ENCODE peak calls at places on chromosome 4, in seven cellular contexts. Q is MCF 10A; Z is RWPE1; W is fibroblast of pulmonary artery; A is GM06990; E is cardiac fibroblast; F is activated CD8-positive, alpha-beta T cell treated with anti-CD3 and anti-CD28 coated beads, Interleukin-2, amount 10 ng/mL, durations not matched to agents 7 days and 5 days. D is an unnamed sample.

GRCh38 chr4:166965562-166965961 is 268.7 kb downstream of the SPOCK3 start:
- DNase-seq in Q (no peak), Z (no peak), W (no peak), A (no peak), E (no peak), F (no peak), D (no peak)

GRCh38 chr4:94726524-94727123 is 31.1 kb upstream of the BMPR1B start:
- DNase-seq in Q (no peak), Z (no peak), W (no peak), A (no peak), E (no peak), F (no peak), D (no peak)

GRCh38 chr4:5863461-5864113 is 29.3 kb downstream of the CRMP1 start:
- DNase-seq in Q (peak; percentile 86), Z (peak; percentile 76), W (peak; percentile 84), A (no peak), E (peak; percentile 74), F (peak; percentile 66), D (no peak)

GRCh38 chr4:8523175-8523574 is 57.0 kb upstream of the GPR78 start:
- DNase-seq in Q (no peak), Z (no peak), W (no peak), A (no peak), E (no peak), F (no peak), D (no peak)

GRCh38 chr4:110075891-110076290 is 122.5 kb downstream of the ELOVL6 start:
- DNase-seq in Q (no peak), Z (no peak), W (no peak), A (no peak), E (no peak), F (no peak), D (no peak)

GRCh38 chr4:54550415-54551171 is 107.2 kb upstream of the KIT start:
- DNase-seq in Q (peak; percentile 44), Z (no peak), W (peak; percentile 55), A (no peak), E (peak; percentile 53), F (no peak), D (peak; percentile 82)

GRCh38 chr4:101103381-101104142 is 243.8 kb downstream of the PPP3CA start:
- DNase-seq in Q (no peak), Z (no peak), W (peak; percentile 34), A (peak; percentile 41), E (peak; percentile 24), F (no peak), D (no peak)

GRCh38 chr4:185730849-185731608 is 81.0 kb downstream of the SORBS2 start:
- DNase-seq in Q (peak; percentile 67), Z (peak; percentile 63), W (peak; percentile 72), A (peak; percentile 50), E (peak; percentile 68), F (no peak), D (no peak)

GRCh38 chr4:10977534-10977933 is 293.0 kb upstream of the CLNK start:
- DNase-seq in Q (no peak), Z (no peak), W (no peak), A (no peak), E (no peak), F (no peak), D (no peak)

GRCh38 chr4:121380448-121381147 is at the start of gene QRFPR:
- DNase-seq in Q (peak; percentile 88), Z (peak; percentile 69), W (no peak), A (peak; percentile 14), E (no peak), F (no peak), D (no peak)

GRCh38 chr4:48967626-48968025 is 18.4 kb upstream of the CWH43 start:
- DNase-seq in Q (peak; percentile 72), Z (no peak), W (no peak), A (no peak), E (no peak), F (no peak), D (no peak)

GRCh38 chr4:170940043-170940724 is 850.4 kb upstream of the AADAT start:
- DNase-seq in Q (no peak), Z (no peak), W (no peak), A (no peak), E (no peak), F (no peak), D (no peak)

GRCh38 chr4:189445613-189446012 is 495.1 kb upstream of the FRG1 start:
- DNase-seq in Q (no peak), Z (no peak), W (no peak), A (no peak), E (no peak), F (no peak), D (no peak)

GRCh38 chr4:177124436-177124835 is 185.2 kb upstream of the NEIL3 start:
- DNase-seq in Q (no peak), Z (no peak), W (no peak), A (no peak), E (no peak), F (no peak), D (no peak)

GRCh38 chr4:158769175-158769831 is 477 bp downstream of the FNIP2 start:
- DNase-seq in Q (peak; percentile 26), Z (peak; percentile 20), W (peak; percentile 44), A (peak; percentile 14), E (no peak), F (peak; percentile 65), D (peak; percentile 75)

GRCh38 chr4:122480023-122480422 is 23.5 kb upstream of the IL2 start:
- DNase-seq in Q (no peak), Z (no peak), W (peak; percentile 71), A (no peak), E (peak; percentile 78), F (no peak), D (no peak)

GRCh38 chr4:149781150-149781549 is 34.5 kb downstream of the IQCM start:
- DNase-seq in Q (peak; percentile 78), Z (peak; percentile 62), W (peak; percentile 73), A (no peak), E (peak; percentile 41), F (no peak), D (no peak)

GRCh38 chr4:95158626-95159025 is 390.1 kb downstream of the UNC5C start:
- DNase-seq in Q (no peak), Z (no peak), W (no peak), A (no peak), E (no peak), F (no peak), D (no peak)

GRCh38 chr4:3263053-3263958 is 14.3 kb downstream of the MSANTD1 start:
- DNase-seq in Q (no peak), Z (no peak), W (no peak), A (no peak), E (no peak), F (no peak), D (no peak)

GRCh38 chr4:108878781-108879180 is 115.9 kb upstream of the ETNPPL start:
- DNase-seq in Q (no peak), Z (no peak), W (no peak), A (no peak), E (no peak), F (no peak), D (no peak)

D was measured in trophoblast cell.